ENCODE peak calls at places on chromosomes 7 and 10, in ten cellular contexts. One of them, this sample, is unnamed.

GRCh38 chr10:127977368-127978009 is 70.6 kb downstream of the PTPRE start:
- DNase-seq in lower lobe of right lung: peak; percentile 79
- DNase-seq in tibial nerve: peak; percentile 51
- DNase-seq in trophoblast cell: peak; percentile 45
- DNase-seq in H1: no peak
- DNase-seq in HCT116: no peak
- DNase-seq in cardiac muscle cell: no peak
- DNase-seq in naive thymus-derived CD4-positive, alpha-beta T cell: no peak
- DNase-seq in transverse colon: peak; percentile 55
- DNase-seq in hepatocyte: no peak
- DNase-seq in this sample: peak; percentile 64

GRCh38 chr7:100572281-100572948 is 1.3 kb downstream of the SAP25 start:
- DNase-seq in hepatocyte: no peak
- DNase-seq in lower lobe of right lung: no peak
- DNase-seq in naive thymus-derived CD4-positive, alpha-beta T cell: no peak
- DNase-seq in tibial nerve: no peak
- DNase-seq in H1: no peak
- DNase-seq in transverse colon: no peak
- DNase-seq in HCT116: no peak
- DNase-seq in trophoblast cell: no peak
- DNase-seq in cardiac muscle cell: no peak
- DNase-seq in this sample: no peak

GRCh38 chr10:66836057-66836456 is 89.8 kb upstream of the LRRTM3 start:
- DNase-seq in lower lobe of right lung: no peak
- DNase-seq in hepatocyte: peak; percentile 65
- DNase-seq in transverse colon: no peak
- DNase-seq in trophoblast cell: no peak
- DNase-seq in H1: no peak
- DNase-seq in HCT116: no peak
- DNase-seq in tibial nerve: no peak
- DNase-seq in naive thymus-derived CD4-positive, alpha-beta T cell: no peak
- DNase-seq in cardiac muscle cell: peak; percentile 25
- DNase-seq in this sample: no peak

GRCh38 chr10:131616040-131616439 is 284.8 kb upstream of the PPP2R2D start:
- DNase-seq in transverse colon: no peak
- DNase-seq in H1: no peak
- DNase-seq in cardiac muscle cell: no peak
- DNase-seq in trophoblast cell: no peak
- DNase-seq in lower lobe of right lung: no peak
- DNase-seq in hepatocyte: no peak
- DNase-seq in HCT116: no peak
- DNase-seq in tibial nerve: no peak
- DNase-seq in naive thymus-derived CD4-positive, alpha-beta T cell: no peak
- DNase-seq in this sample: no peak

GRCh38 chr10:3542185-3542611 is 242.8 kb downstream of the KLF6 start:
- DNase-seq in HCT116: no peak
- DNase-seq in lower lobe of right lung: no peak
- DNase-seq in naive thymus-derived CD4-positive, alpha-beta T cell: no peak
- DNase-seq in trophoblast cell: no peak
- DNase-seq in H1: no peak
- DNase-seq in tibial nerve: no peak
- DNase-seq in hepatocyte: no peak
- DNase-seq in cardiac muscle cell: no peak
- DNase-seq in transverse colon: no peak
- DNase-seq in this sample: no peak

GRCh38 chr10:68239069-68239468 is 7.2 kb upstream of the ATOH7 start:
- DNase-seq in lower lobe of right lung: no peak
- DNase-seq in hepatocyte: no peak
- DNase-seq in naive thymus-derived CD4-positive, alpha-beta T cell: no peak
- DNase-seq in transverse colon: no peak
- DNase-seq in tibial nerve: no peak
- DNase-seq in cardiac muscle cell: no peak
- DNase-seq in H1: no peak
- DNase-seq in trophoblast cell: no peak
- DNase-seq in HCT116: no peak
- DNase-seq in this sample: no peak

GRCh38 chr7:93148135-93148534 is at the start of gene SAMD9L:
- DNase-seq in cardiac muscle cell: no peak
- DNase-seq in naive thymus-derived CD4-positive, alpha-beta T cell: peak; percentile 34
- DNase-seq in hepatocyte: no peak
- DNase-seq in H1: no peak
- DNase-seq in transverse colon: no peak
- DNase-seq in lower lobe of right lung: no peak
- DNase-seq in trophoblast cell: no peak
- DNase-seq in HCT116: no peak
- DNase-seq in tibial nerve: no peak
- DNase-seq in this sample: no peak

GRCh38 chr10:28796606-28797512 is 119.5 kb downstream of the BAMBI start:
- DNase-seq in lower lobe of right lung: no peak
- DNase-seq in HCT116: no peak
- DNase-seq in transverse colon: peak; percentile 24
- DNase-seq in cardiac muscle cell: no peak
- DNase-seq in hepatocyte: peak; percentile 28
- DNase-seq in tibial nerve: peak; percentile 17
- DNase-seq in trophoblast cell: no peak
- DNase-seq in H1: no peak
- DNase-seq in naive thymus-derived CD4-positive, alpha-beta T cell: no peak
- DNase-seq in this sample: no peak

DNA sequence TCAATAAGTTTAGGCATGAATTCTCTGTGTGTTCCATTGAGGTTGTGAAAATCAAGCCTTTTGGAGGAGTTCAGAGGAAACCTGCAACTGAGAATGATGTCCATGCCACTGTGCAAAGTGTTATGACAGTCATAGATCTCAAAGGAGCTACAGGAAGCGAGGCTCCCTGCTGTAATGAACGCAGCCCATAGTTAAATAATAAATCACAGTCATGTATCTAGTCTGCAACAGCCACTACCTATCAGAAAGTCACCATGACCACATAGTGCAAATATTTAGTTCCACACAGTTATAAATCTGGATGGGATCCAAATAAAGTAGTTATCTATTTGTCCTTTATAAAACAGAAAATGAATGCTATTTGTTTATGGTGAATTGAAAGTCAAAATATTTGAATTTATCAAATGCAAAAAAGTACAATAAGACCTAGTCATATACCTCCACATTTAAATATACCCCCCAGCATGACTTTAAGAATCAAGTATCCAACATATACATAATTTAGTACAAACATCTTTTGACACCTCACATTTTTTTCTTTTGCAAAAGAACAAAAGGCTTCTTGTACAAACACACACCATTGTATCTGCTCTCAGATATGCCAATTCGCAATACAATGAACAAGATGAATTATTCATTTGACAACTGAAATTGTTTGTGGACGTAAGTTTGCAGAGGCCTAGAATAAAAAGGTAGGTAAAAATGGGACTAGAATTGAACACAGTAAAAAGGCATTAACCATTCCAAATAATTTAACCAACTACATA is 154.6 kb downstream of the CACNA2D1 start:
- DNase-seq in naive thymus-derived CD4-positive, alpha-beta T cell: no peak
- DNase-seq in trophoblast cell: no peak
- DNase-seq in cardiac muscle cell: no peak
- DNase-seq in HCT116: no peak
- DNase-seq in H1: no peak
- DNase-seq in hepatocyte: no peak
- DNase-seq in tibial nerve: no peak
- DNase-seq in transverse colon: no peak
- DNase-seq in lower lobe of right lung: no peak
- DNase-seq in this sample: no peak
- H3K27ac ChIP-seq in naive thymus-derived CD4-positive, alpha-beta T cell: no peak overlapping the region
- H3K27ac ChIP-seq in trophoblast cell: no peak overlapping the region
- H3K27ac ChIP-seq in cardiac muscle cell: no peak overlapping the region
- H3K27ac ChIP-seq in HCT116: no peak overlapping the region
- H3K27ac ChIP-seq in H1: no peak overlapping the region
- H3K27ac ChIP-seq in hepatocyte: no peak overlapping the region
- H3K27ac ChIP-seq in tibial nerve: no peak overlapping the region
- H3K27ac ChIP-seq in transverse colon: no peak overlapping the region
- H3K27ac ChIP-seq in lower lobe of right lung: no peak overlapping the region
- H3K27ac ChIP-seq in this sample: no peak overlapping the region

GRCh38 chr7:27178366-27178765 is 4.2 kb upstream of the HOXA10 start:
- DNase-seq in lower lobe of right lung: no peak
- DNase-seq in naive thymus-derived CD4-positive, alpha-beta T cell: no peak
- DNase-seq in H1: no peak
- DNase-seq in trophoblast cell: no peak
- DNase-seq in transverse colon: peak; percentile 20
- DNase-seq in cardiac muscle cell: no peak
- DNase-seq in hepatocyte: no peak
- DNase-seq in tibial nerve: no peak
- DNase-seq in HCT116: no peak
- DNase-seq in this sample: peak; percentile 2

GRCh38 chr7:27176343-27176731 is 2.2 kb upstream of the HOXA10 start:
- DNase-seq in naive thymus-derived CD4-positive, alpha-beta T cell: no peak
- DNase-seq in transverse colon: peak; percentile 24
- DNase-seq in lower lobe of right lung: peak; percentile 12
- DNase-seq in tibial nerve: no peak
- DNase-seq in HCT116: no peak
- DNase-seq in cardiac muscle cell: no peak
- DNase-seq in trophoblast cell: no peak
- DNase-seq in H1: no peak
- DNase-seq in hepatocyte: no peak
- DNase-seq in this sample: peak; percentile 3

GRCh38 chr7:27176962-27177794 is 3.1 kb upstream of the HOXA10 start:
- DNase-seq in hepatocyte: no peak
- DNase-seq in transverse colon: peak; percentile 27
- DNase-seq in trophoblast cell: no peak
- DNase-seq in naive thymus-derived CD4-positive, alpha-beta T cell: no peak
- DNase-seq in H1: no peak
- DNase-seq in lower lobe of right lung: peak; percentile 34
- DNase-seq in cardiac muscle cell: no peak
- DNase-seq in HCT116: no peak
- DNase-seq in tibial nerve: no peak
- DNase-seq in this sample: peak; percentile 1

GRCh38 chr7:27179030-27179429 is 4.9 kb upstream of the HOXA10 start:
- DNase-seq in lower lobe of right lung: no peak
- DNase-seq in hepatocyte: no peak
- DNase-seq in H1: no peak
- DNase-seq in cardiac muscle cell: no peak
- DNase-seq in trophoblast cell: no peak
- DNase-seq in transverse colon: no peak
- DNase-seq in tibial nerve: no peak
- DNase-seq in naive thymus-derived CD4-positive, alpha-beta T cell: no peak
- DNase-seq in HCT116: no peak
- DNase-seq in this sample: peak; percentile 1

GRCh38 chr7:27177795-27178320 is 3.7 kb upstream of the HOXA10 start:
- DNase-seq in lower lobe of right lung: no peak
- DNase-seq in naive thymus-derived CD4-positive, alpha-beta T cell: no peak
- DNase-seq in transverse colon: peak; percentile 23
- DNase-seq in H1: no peak
- DNase-seq in cardiac muscle cell: no peak
- DNase-seq in hepatocyte: no peak
- DNase-seq in tibial nerve: no peak
- DNase-seq in trophoblast cell: no peak
- DNase-seq in HCT116: no peak
- DNase-seq in this sample: peak; percentile 10
- H3K27me3 ChIP-seq in lower lobe of right lung: peaks cover 99% of the 10 kb centered on the region
- H3K27me3 ChIP-seq in naive thymus-derived CD4-positive, alpha-beta T cell: peaks cover 53% of the 10 kb centered on the region
- H3K27me3 ChIP-seq in transverse colon: peaks cover 32% of the 10 kb centered on the region
- H3K27me3 ChIP-seq in H1: peaks cover 99% of the 10 kb centered on the region
- H3K27me3 ChIP-seq in cardiac muscle cell: peaks cover 100% of the 10 kb centered on the region
- H3K27me3 ChIP-seq in hepatocyte: peaks cover 92% of the 10 kb centered on the region
- H3K27me3 ChIP-seq in tibial nerve: peaks cover 93% of the 10 kb centered on the region
- H3K27me3 ChIP-seq in trophoblast cell: peaks cover 88% of the 10 kb centered on the region
- H3K27me3 ChIP-seq in HCT116: no peaks in the 10 kb centered on the region
- H3K27me3 ChIP-seq in this sample: peaks cover 70% of the 10 kb centered on the region

GRCh38 chr7:143381427-143382125 is 431 bp downstream of the ZYX start:
- DNase-seq in trophoblast cell: no peak
- DNase-seq in tibial nerve: peak; percentile 80
- DNase-seq in hepatocyte: peak; percentile 82
- DNase-seq in naive thymus-derived CD4-positive, alpha-beta T cell: no peak
- DNase-seq in transverse colon: peak; percentile 69
- DNase-seq in HCT116: no peak
- DNase-seq in cardiac muscle cell: peak; percentile 68
- DNase-seq in lower lobe of right lung: peak; percentile 73
- DNase-seq in H1: no peak
- DNase-seq in this sample: no peak

GRCh38 chr7:143380264-143380645 is 890 bp upstream of the ZYX start:
- DNase-seq in tibial nerve: peak; percentile 92
- DNase-seq in hepatocyte: peak; percentile 93
- DNase-seq in lower lobe of right lung: peak; percentile 92
- DNase-seq in H1: peak; percentile 50
- DNase-seq in cardiac muscle cell: peak; percentile 90
- DNase-seq in HCT116: peak; percentile 61
- DNase-seq in trophoblast cell: peak; percentile 93
- DNase-seq in naive thymus-derived CD4-positive, alpha-beta T cell: peak; percentile 84
- DNase-seq in transverse colon: peak; percentile 92
- DNase-seq in this sample: peak; percentile 83

GRCh38 chr7:143382126-143382790 is 1.1 kb downstream of the ZYX start:
- DNase-seq in tibial nerve: no peak
- DNase-seq in H1: no peak
- DNase-seq in transverse colon: no peak
- DNase-seq in lower lobe of right lung: no peak
- DNase-seq in HCT116: no peak
- DNase-seq in hepatocyte: no peak
- DNase-seq in naive thymus-derived CD4-positive, alpha-beta T cell: no peak
- DNase-seq in trophoblast cell: no peak
- DNase-seq in cardiac muscle cell: no peak
- DNase-seq in this sample: no peak

GRCh38 chr7:143380646-143381426 is at the start of gene ZYX:
- DNase-seq in cardiac muscle cell: peak; percentile 96
- DNase-seq in transverse colon: peak; percentile 97
- DNase-seq in hepatocyte: peak; percentile 97
- DNase-seq in naive thymus-derived CD4-positive, alpha-beta T cell: peak; percentile 77
- DNase-seq in H1: peak; percentile 87
- DNase-seq in HCT116: peak; percentile 64
- DNase-seq in lower lobe of right lung: peak; percentile 98
- DNase-seq in tibial nerve: peak; percentile 91
- DNase-seq in trophoblast cell: peak; percentile 95
- DNase-seq in this sample: peak; percentile 93

DNA sequence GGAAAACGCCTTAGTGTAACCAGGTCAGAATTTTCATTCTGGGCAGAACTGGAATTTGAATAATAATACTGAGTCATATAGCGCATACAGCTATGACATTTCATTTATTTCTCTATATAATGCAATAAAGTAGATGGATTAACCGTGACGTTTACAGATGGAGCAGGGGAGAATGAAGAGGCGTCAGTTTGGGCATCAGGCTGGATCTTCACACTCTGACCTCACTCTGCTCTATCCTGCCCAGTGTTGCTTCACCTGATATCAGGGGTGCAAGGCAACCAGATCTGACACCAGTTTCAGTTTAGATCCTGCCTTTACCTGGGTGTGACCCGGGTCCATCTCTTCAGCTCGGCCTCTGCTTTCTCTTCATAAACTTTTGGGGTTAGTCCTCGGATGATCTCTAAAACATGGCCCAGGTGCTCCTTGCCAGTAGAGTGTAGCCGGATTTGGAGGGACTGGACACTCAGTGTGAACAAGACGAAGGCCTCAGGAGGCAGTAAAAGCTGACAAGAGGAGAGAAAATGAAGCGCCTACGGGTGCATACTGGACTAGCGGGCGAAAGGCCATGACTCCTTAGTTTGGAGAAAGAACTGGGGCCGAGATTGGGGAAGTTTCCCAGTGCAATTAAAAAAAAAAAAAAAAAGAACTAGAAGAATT is 1.4 kb upstream of the ZYX start:
- DNase-seq in cardiac muscle cell: no peak
- DNase-seq in H1: no peak
- DNase-seq in tibial nerve: no peak
- DNase-seq in lower lobe of right lung: no peak
- DNase-seq in naive thymus-derived CD4-positive, alpha-beta T cell: no peak
- DNase-seq in trophoblast cell: no peak
- DNase-seq in HCT116: peak; percentile 16
- DNase-seq in hepatocyte: no peak
- DNase-seq in transverse colon: no peak
- DNase-seq in this sample: no peak
- H3K27ac ChIP-seq in cardiac muscle cell: peak overlapping the region; percentile 99
- H3K27ac ChIP-seq in H1: no peak overlapping the region
- H3K27ac ChIP-seq in tibial nerve: peak overlapping the region; percentile 99
- H3K27ac ChIP-seq in lower lobe of right lung: peak overlapping the region; percentile 99
- H3K27ac ChIP-seq in naive thymus-derived CD4-positive, alpha-beta T cell: peak overlapping the region; percentile 91
- H3K27ac ChIP-seq in trophoblast cell: peak overlapping the region; percentile 79
- H3K27ac ChIP-seq in HCT116: peak overlapping the region; percentile 96
- H3K27ac ChIP-seq in hepatocyte: peak overlapping the region; percentile 100
- H3K27ac ChIP-seq in transverse colon: peak overlapping the region; percentile 97
- H3K27ac ChIP-seq in this sample: no peak overlapping the region

DNA sequence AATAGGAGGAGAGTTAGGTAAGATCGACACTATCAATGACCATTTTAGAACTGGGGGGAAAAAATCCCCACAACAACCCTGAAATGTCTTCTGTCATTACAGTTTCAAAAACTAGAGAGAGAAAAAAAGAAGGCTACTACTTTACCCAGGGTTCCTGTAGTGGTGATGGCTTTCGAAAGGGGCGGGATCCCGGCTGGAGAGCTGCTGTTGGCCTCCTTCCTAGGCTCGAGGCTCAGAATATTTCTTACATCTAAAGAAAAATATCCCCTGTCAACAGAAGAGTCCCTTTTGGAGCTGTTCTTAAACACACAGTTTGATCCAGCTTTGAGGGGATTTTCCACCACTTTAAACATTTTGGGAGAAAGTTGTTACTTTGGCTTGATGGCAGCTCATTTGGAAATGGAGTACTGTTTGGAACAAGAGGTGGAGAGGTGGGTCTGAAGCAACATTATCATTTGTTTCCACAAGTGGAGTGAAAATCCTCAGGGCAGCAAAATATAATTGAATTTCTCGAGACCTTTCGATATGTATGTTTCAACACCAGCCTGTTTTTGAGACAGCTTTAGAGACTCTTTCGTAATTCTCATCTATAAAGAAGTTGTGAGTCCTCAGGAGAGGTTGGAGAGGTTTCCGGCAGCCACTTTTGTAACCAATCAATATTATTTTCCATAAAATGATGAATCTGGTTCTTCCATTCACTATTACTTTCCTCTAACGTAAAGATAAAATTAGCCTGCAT is 5.1 kb downstream of the HOXA13 start:
- DNase-seq in hepatocyte: no peak
- DNase-seq in tibial nerve: no peak
- DNase-seq in HCT116: no peak
- DNase-seq in lower lobe of right lung: no peak
- DNase-seq in trophoblast cell: no peak
- DNase-seq in cardiac muscle cell: no peak
- DNase-seq in transverse colon: peak; percentile 38
- DNase-seq in H1: no peak
- DNase-seq in naive thymus-derived CD4-positive, alpha-beta T cell: no peak
- DNase-seq in this sample: no peak
- H3K27me3 ChIP-seq in hepatocyte: peaks cover 83% of the 10 kb centered on the region
- H3K27me3 ChIP-seq in tibial nerve: peaks cover 90% of the 10 kb centered on the region
- H3K27me3 ChIP-seq in HCT116: no peaks in the 10 kb centered on the region
- H3K27me3 ChIP-seq in lower lobe of right lung: peaks cover 96% of the 10 kb centered on the region
- H3K27me3 ChIP-seq in trophoblast cell: peaks cover 69% of the 10 kb centered on the region
- H3K27me3 ChIP-seq in cardiac muscle cell: peaks cover 98% of the 10 kb centered on the region
- H3K27me3 ChIP-seq in transverse colon: peaks cover 72% of the 10 kb centered on the region
- H3K27me3 ChIP-seq in H1: peaks cover 83% of the 10 kb centered on the region
- H3K27me3 ChIP-seq in naive thymus-derived CD4-positive, alpha-beta T cell: peaks cover 70% of the 10 kb centered on the region
- H3K27me3 ChIP-seq in this sample: peaks cover 92% of the 10 kb centered on the region